ENCODE peak calls at places on chromosomes 7 and 10, in ten cellular contexts. One of them, this sample, is unnamed.

GRCh38 chr10:5449823-5450222 is 37.5 kb downstream of the NET1 start:
- DNase-seq in HuH-7.5: no peak
- DNase-seq in DMS53: no peak
- DNase-seq in T1000: no peak
- DNase-seq in pancreas: no peak
- DNase-seq in H9: no peak
- DNase-seq in foreskin keratinocyte: peak
- DNase-seq in A673: no peak
- DNase-seq in cardiac muscle cell: no peak
- DNase-seq in effector memory CD8-positive, alpha-beta T cell: no peak
- DNase-seq in this sample: no peak

GRCh38 chr7:129501760-129502707 is at the start of gene SMKR1:
- DNase-seq in HuH-7.5: peak
- DNase-seq in DMS53: peak
- DNase-seq in T1000: peak
- DNase-seq in pancreas: peak
- DNase-seq in H9: peak
- DNase-seq in foreskin keratinocyte: no peak
- DNase-seq in A673: peak
- DNase-seq in cardiac muscle cell: peak
- DNase-seq in effector memory CD8-positive, alpha-beta T cell: peak
- DNase-seq in this sample: no peak

GRCh38 chr10:17685227-17685840 is 41.4 kb downstream of the STAM start:
- DNase-seq in HuH-7.5: no peak
- DNase-seq in DMS53: no peak
- DNase-seq in T1000: no peak
- DNase-seq in pancreas: no peak
- DNase-seq in H9: no peak
- DNase-seq in foreskin keratinocyte: no peak
- DNase-seq in A673: no peak
- DNase-seq in cardiac muscle cell: no peak
- DNase-seq in effector memory CD8-positive, alpha-beta T cell: no peak
- DNase-seq in this sample: no peak

GRCh38 chr7:105454058-105454739 is 65.5 kb upstream of the SRPK2 start:
- DNase-seq in HuH-7.5: no peak
- DNase-seq in DMS53: no peak
- DNase-seq in T1000: no peak
- DNase-seq in pancreas: no peak
- DNase-seq in H9: no peak
- DNase-seq in foreskin keratinocyte: peak
- DNase-seq in A673: peak
- DNase-seq in cardiac muscle cell: no peak
- DNase-seq in effector memory CD8-positive, alpha-beta T cell: no peak
- DNase-seq in this sample: peak

GRCh38 chr10:36489181-36489927 is 636.0 kb upstream of the ANKRD30A start:
- DNase-seq in HuH-7.5: no peak
- DNase-seq in DMS53: no peak
- DNase-seq in T1000: no peak
- DNase-seq in pancreas: no peak
- DNase-seq in H9: no peak
- DNase-seq in foreskin keratinocyte: no peak
- DNase-seq in A673: no peak
- DNase-seq in cardiac muscle cell: no peak
- DNase-seq in effector memory CD8-positive, alpha-beta T cell: no peak
- DNase-seq in this sample: no peak

GRCh38 chr10:114404171-114405010 is at the start of gene AFAP1L2:
- DNase-seq in HuH-7.5: peak
- DNase-seq in DMS53: peak
- DNase-seq in T1000: no peak
- DNase-seq in pancreas: peak
- DNase-seq in H9: peak
- DNase-seq in foreskin keratinocyte: no peak
- DNase-seq in A673: no peak
- DNase-seq in cardiac muscle cell: peak
- DNase-seq in effector memory CD8-positive, alpha-beta T cell: no peak
- DNase-seq in this sample: no peak

GRCh38 chr10:43926875-43927406 is 278.3 kb upstream of the ZNF32 start:
- DNase-seq in HuH-7.5: no peak
- DNase-seq in DMS53: no peak
- DNase-seq in T1000: no peak
- DNase-seq in pancreas: no peak
- DNase-seq in H9: no peak
- DNase-seq in foreskin keratinocyte: no peak
- DNase-seq in A673: no peak
- DNase-seq in cardiac muscle cell: no peak
- DNase-seq in effector memory CD8-positive, alpha-beta T cell: no peak
- DNase-seq in this sample: no peak

GRCh38 chr10:103847909-103848468 is 7.4 kb downstream of the SH3PXD2A start:
- DNase-seq in HuH-7.5: no peak
- DNase-seq in DMS53: peak
- DNase-seq in T1000: no peak
- DNase-seq in pancreas: no peak
- DNase-seq in H9: peak
- DNase-seq in foreskin keratinocyte: no peak
- DNase-seq in A673: no peak
- DNase-seq in cardiac muscle cell: no peak
- DNase-seq in effector memory CD8-positive, alpha-beta T cell: no peak
- DNase-seq in this sample: no peak

GRCh38 chr7:30321992-30322637 is 37.7 kb downstream of the ZNRF2 start:
- DNase-seq in HuH-7.5: no peak
- DNase-seq in DMS53: no peak
- DNase-seq in T1000: no peak
- DNase-seq in pancreas: no peak
- DNase-seq in H9: no peak
- DNase-seq in foreskin keratinocyte: no peak
- DNase-seq in A673: no peak
- DNase-seq in cardiac muscle cell: no peak
- DNase-seq in effector memory CD8-positive, alpha-beta T cell: peak
- DNase-seq in this sample: no peak

GRCh38 chr7:119900996-119901395 is 372.0 kb upstream of the KCND2 start:
- DNase-seq in HuH-7.5: no peak
- DNase-seq in DMS53: peak
- DNase-seq in T1000: no peak
- DNase-seq in pancreas: no peak
- DNase-seq in H9: peak
- DNase-seq in foreskin keratinocyte: no peak
- DNase-seq in A673: no peak
- DNase-seq in cardiac muscle cell: peak
- DNase-seq in effector memory CD8-positive, alpha-beta T cell: no peak
- DNase-seq in this sample: no peak

GRCh38 chr7:92714767-92715166 is 121.6 kb downstream of the CDK6 start:
- DNase-seq in HuH-7.5: no peak
- DNase-seq in DMS53: no peak
- DNase-seq in T1000: no peak
- DNase-seq in pancreas: no peak
- DNase-seq in H9: no peak
- DNase-seq in foreskin keratinocyte: no peak
- DNase-seq in A673: no peak
- DNase-seq in cardiac muscle cell: no peak
- DNase-seq in effector memory CD8-positive, alpha-beta T cell: no peak
- DNase-seq in this sample: peak

This sample was measured in retinal pigment epithelial cell.